ENCODE peak calls at places on chromosomes 13 and 19, in six cellular contexts. One of them, this sample, is unnamed.

GRCh38 chr13:27128825-27129627 is 42.6 kb downstream of the USP12 start:
- DNase-seq in breast epithelium: no peak
- DNase-seq in right atrium auricular region: no peak
- DNase-seq in heart left ventricle: no peak
- DNase-seq in esophagus squamous epithelium: no peak
- DNase-seq in lung: no peak
- DNase-seq in this sample: no peak

GRCh38 chr19:16394681-16395375 is 70.2 kb downstream of the KLF2 start:
- DNase-seq in breast epithelium: no peak
- DNase-seq in right atrium auricular region: no peak
- DNase-seq in heart left ventricle: peak; percentile 12
- DNase-seq in esophagus squamous epithelium: no peak
- DNase-seq in lung: no peak
- DNase-seq in this sample: no peak

GRCh38 chr19:31627824-31628223 is 278.6 kb upstream of the TSHZ3 start:
- DNase-seq in breast epithelium: no peak
- DNase-seq in right atrium auricular region: no peak
- DNase-seq in heart left ventricle: no peak
- DNase-seq in esophagus squamous epithelium: no peak
- DNase-seq in lung: no peak
- DNase-seq in this sample: no peak

GRCh38 chr13:34748078-34748477 is 194.0 kb upstream of the NBEA start:
- DNase-seq in breast epithelium: no peak
- DNase-seq in right atrium auricular region: peak; percentile 77
- DNase-seq in heart left ventricle: peak; percentile 73
- DNase-seq in esophagus squamous epithelium: no peak
- DNase-seq in lung: peak; percentile 39
- DNase-seq in this sample: no peak

GRCh38 chr13:42497798-42498197 is 76.2 kb upstream of the TNFSF11 start:
- DNase-seq in breast epithelium: no peak
- DNase-seq in right atrium auricular region: no peak
- DNase-seq in heart left ventricle: no peak
- DNase-seq in esophagus squamous epithelium: no peak
- DNase-seq in lung: no peak
- DNase-seq in this sample: peak; percentile 77

GRCh38 chr13:113491418-113491883 is 940 bp upstream of the DCUN1D2 start:
- DNase-seq in breast epithelium: no peak
- DNase-seq in right atrium auricular region: no peak
- DNase-seq in heart left ventricle: peak; percentile 58
- DNase-seq in esophagus squamous epithelium: no peak
- DNase-seq in lung: no peak
- DNase-seq in this sample: peak; percentile 41

GRCh38 chr19:43928820-43929219 is 6.3 kb downstream of the ZNF45 start:
- DNase-seq in breast epithelium: no peak
- DNase-seq in right atrium auricular region: no peak
- DNase-seq in heart left ventricle: no peak
- DNase-seq in esophagus squamous epithelium: no peak
- DNase-seq in lung: no peak
- DNase-seq in this sample: no peak

GRCh38 chr13:107882708-107883560 is 332.4 kb downstream of the LIG4 start:
- DNase-seq in breast epithelium: no peak
- DNase-seq in right atrium auricular region: no peak
- DNase-seq in heart left ventricle: no peak
- DNase-seq in esophagus squamous epithelium: no peak
- DNase-seq in lung: no peak
- DNase-seq in this sample: no peak

GRCh38 chr19:29873024-29873800 is 61.4 kb downstream of the CCNE1 start:
- DNase-seq in breast epithelium: no peak
- DNase-seq in right atrium auricular region: no peak
- DNase-seq in heart left ventricle: peak; percentile 49
- DNase-seq in esophagus squamous epithelium: no peak
- DNase-seq in lung: peak; percentile 51
- DNase-seq in this sample: peak; percentile 56

GRCh38 chr13:78787189-78787588 is 128.2 kb upstream of the OBI1 start:
- DNase-seq in breast epithelium: no peak
- DNase-seq in right atrium auricular region: no peak
- DNase-seq in heart left ventricle: no peak
- DNase-seq in esophagus squamous epithelium: no peak
- DNase-seq in lung: no peak
- DNase-seq in this sample: no peak

GRCh38 chr19:34428549-34429285 is 536 bp downstream of the UBA2 start:
- DNase-seq in breast epithelium: no peak
- DNase-seq in right atrium auricular region: no peak
- DNase-seq in heart left ventricle: peak; percentile 46
- DNase-seq in esophagus squamous epithelium: no peak
- DNase-seq in lung: no peak
- DNase-seq in this sample: peak; percentile 47

GRCh38 chr19:39014037-39014436 is 18.3 kb downstream of the FBXO27 start:
- DNase-seq in breast epithelium: no peak
- DNase-seq in right atrium auricular region: no peak
- DNase-seq in heart left ventricle: no peak
- DNase-seq in esophagus squamous epithelium: no peak
- DNase-seq in lung: no peak
- DNase-seq in this sample: no peak

GRCh38 chr19:6654347-6655310 is 15.3 kb downstream of the TNFSF14 start:
- DNase-seq in breast epithelium: no peak
- DNase-seq in right atrium auricular region: no peak
- DNase-seq in heart left ventricle: no peak
- DNase-seq in esophagus squamous epithelium: no peak
- DNase-seq in lung: no peak
- DNase-seq in this sample: no peak

GRCh38 chr19:48036765-48037164 is 7.1 kb downstream of the CABP5 start:
- DNase-seq in breast epithelium: no peak
- DNase-seq in right atrium auricular region: no peak
- DNase-seq in heart left ventricle: no peak
- DNase-seq in esophagus squamous epithelium: no peak
- DNase-seq in lung: no peak
- DNase-seq in this sample: no peak

GRCh38 chr19:44600466-44600865 is 12.9 kb upstream of the IGSF23 start:
- DNase-seq in breast epithelium: no peak
- DNase-seq in right atrium auricular region: no peak
- DNase-seq in heart left ventricle: no peak
- DNase-seq in esophagus squamous epithelium: no peak
- DNase-seq in lung: no peak
- DNase-seq in this sample: no peak

GRCh38 chr19:1313695-1314613 is 28.3 kb downstream of the EFNA2 start:
- DNase-seq in breast epithelium: no peak
- DNase-seq in right atrium auricular region: no peak
- DNase-seq in heart left ventricle: no peak
- DNase-seq in esophagus squamous epithelium: no peak
- DNase-seq in lung: no peak
- DNase-seq in this sample: no peak

GRCh38 chr13:20580257-20580656 is 13.3 kb downstream of the IFT88 start:
- DNase-seq in breast epithelium: no peak
- DNase-seq in right atrium auricular region: no peak
- DNase-seq in heart left ventricle: no peak
- DNase-seq in esophagus squamous epithelium: no peak
- DNase-seq in lung: no peak
- DNase-seq in this sample: no peak

GRCh38 chr13:57624565-57625435 is 6.7 kb upstream of the PCDH17 start:
- DNase-seq in breast epithelium: no peak
- DNase-seq in right atrium auricular region: no peak
- DNase-seq in heart left ventricle: peak; percentile 27
- DNase-seq in esophagus squamous epithelium: no peak
- DNase-seq in lung: peak; percentile 44
- DNase-seq in this sample: peak; percentile 25

GRCh38 chr19:5990289-5990797 is 12.4 kb upstream of the RANBP3 start:
- DNase-seq in breast epithelium: no peak
- DNase-seq in right atrium auricular region: no peak
- DNase-seq in heart left ventricle: no peak
- DNase-seq in esophagus squamous epithelium: no peak
- DNase-seq in lung: no peak
- DNase-seq in this sample: no peak

GRCh38 chr19:47247308-47247990 is 8.9 kb upstream of the CCDC9 start:
- DNase-seq in breast epithelium: peak; percentile 82
- DNase-seq in right atrium auricular region: peak; percentile 92
- DNase-seq in heart left ventricle: peak; percentile 83
- DNase-seq in esophagus squamous epithelium: no peak
- DNase-seq in lung: peak; percentile 84
- DNase-seq in this sample: no peak

DNA sequence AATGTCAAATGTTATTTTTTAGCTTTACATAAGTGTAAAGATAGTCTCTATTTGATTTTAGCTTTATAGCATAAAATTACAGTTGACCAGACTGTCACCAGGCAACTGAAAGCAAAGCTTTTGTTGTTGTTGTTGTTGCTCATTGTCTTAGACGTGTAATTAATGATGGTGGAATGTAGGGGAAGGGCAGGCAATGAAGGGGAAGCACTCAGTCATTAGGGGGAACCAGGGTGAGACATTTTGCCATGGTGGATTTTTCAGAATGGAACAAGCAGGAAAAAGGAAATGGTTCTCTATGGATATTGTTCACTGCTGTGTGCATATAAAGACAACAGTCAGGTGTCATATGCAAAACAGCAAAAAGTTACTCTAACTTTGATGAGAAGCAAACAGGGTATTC is 110.2 kb downstream of the LRCH1 start:
- DNase-seq in breast epithelium: no peak
- DNase-seq in right atrium auricular region: no peak
- DNase-seq in heart left ventricle: no peak
- DNase-seq in esophagus squamous epithelium: no peak
- DNase-seq in lung: no peak
- DNase-seq in this sample: no peak
- H3K27ac ChIP-seq in breast epithelium: peak overlapping the region; percentile 66
- H3K27ac ChIP-seq in right atrium auricular region: no peak overlapping the region
- H3K27ac ChIP-seq in heart left ventricle: no peak overlapping the region
- H3K27ac ChIP-seq in esophagus squamous epithelium: peak overlapping the region; percentile 33
- H3K27ac ChIP-seq in lung: no peak overlapping the region
- H3K27ac ChIP-seq in this sample: no peak overlapping the region

GRCh38 chr19:24074720-24075119 is 12.3 kb upstream of the ZNF254 start:
- DNase-seq in breast epithelium: no peak
- DNase-seq in right atrium auricular region: no peak
- DNase-seq in heart left ventricle: no peak
- DNase-seq in esophagus squamous epithelium: no peak
- DNase-seq in lung: no peak
- DNase-seq in this sample: no peak
- TF ChIP-seq CTCF in breast epithelium: no peak
- TF ChIP-seq CTCF in right atrium auricular region: no peak
- TF ChIP-seq CTCF in heart left ventricle: no peak
- TF ChIP-seq CTCF in esophagus squamous epithelium: no peak
- TF ChIP-seq CTCF in lung: no peak
- TF ChIP-seq CTCF in this sample: no peak

GRCh38 chr13:111652676-111653075 is 332.2 kb downstream of the TEX29 start:
- DNase-seq in breast epithelium: no peak
- DNase-seq in right atrium auricular region: no peak
- DNase-seq in heart left ventricle: no peak
- DNase-seq in esophagus squamous epithelium: no peak
- DNase-seq in lung: no peak
- DNase-seq in this sample: no peak
- H3K27ac ChIP-seq in breast epithelium: no peak overlapping the region
- H3K27ac ChIP-seq in right atrium auricular region: no peak overlapping the region
- H3K27ac ChIP-seq in heart left ventricle: no peak overlapping the region
- H3K27ac ChIP-seq in esophagus squamous epithelium: no peak overlapping the region
- H3K27ac ChIP-seq in lung: no peak overlapping the region
- H3K27ac ChIP-seq in this sample: no peak overlapping the region

GRCh38 chr19:19160489-19161035 is 9.5 kb downstream of the MEF2B start:
- DNase-seq in breast epithelium: no peak
- DNase-seq in right atrium auricular region: no peak
- DNase-seq in heart left ventricle: no peak
- DNase-seq in esophagus squamous epithelium: no peak
- DNase-seq in lung: no peak
- DNase-seq in this sample: no peak
- TF ChIP-seq CTCF in breast epithelium: no peak
- TF ChIP-seq CTCF in right atrium auricular region: no peak
- TF ChIP-seq CTCF in heart left ventricle: no peak
- TF ChIP-seq CTCF in esophagus squamous epithelium: no peak
- TF ChIP-seq CTCF in lung: no peak
- TF ChIP-seq CTCF in this sample: no peak

DNA sequence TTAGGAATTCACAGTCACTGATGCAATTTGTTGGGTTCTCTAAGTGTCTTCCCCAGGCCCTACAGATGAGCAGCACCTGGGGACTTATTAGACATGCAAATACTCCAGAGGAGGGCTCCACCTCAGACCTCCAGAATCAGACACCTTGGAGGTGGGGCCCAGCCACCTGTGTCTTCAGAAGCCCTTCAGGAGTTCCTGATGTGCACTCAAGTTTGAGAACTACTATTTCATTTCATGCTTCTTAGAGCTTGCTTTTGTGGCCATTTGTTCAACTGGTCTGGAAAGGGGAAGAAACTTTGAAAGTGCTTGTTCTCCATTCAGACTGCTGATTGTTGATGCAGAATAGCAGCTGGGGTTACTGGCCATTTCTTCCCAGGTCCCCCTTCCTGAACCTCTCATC is 472.0 kb downstream of the COG6 start:
- DNase-seq in breast epithelium: no peak
- DNase-seq in right atrium auricular region: no peak
- DNase-seq in heart left ventricle: no peak
- DNase-seq in esophagus squamous epithelium: no peak
- DNase-seq in lung: no peak
- DNase-seq in this sample: no peak
- H3K27ac ChIP-seq in breast epithelium: no peak overlapping the region
- H3K27ac ChIP-seq in right atrium auricular region: no peak overlapping the region
- H3K27ac ChIP-seq in heart left ventricle: no peak overlapping the region
- H3K27ac ChIP-seq in esophagus squamous epithelium: no peak overlapping the region
- H3K27ac ChIP-seq in lung: no peak overlapping the region
- H3K27ac ChIP-seq in this sample: no peak overlapping the region